ENCODE peak calls at places on chromosome 10, in eight cellular contexts. K is breast epithelium; J is heart left ventricle; P is kidney epithelial cell; A is astrocyte of the cerebellum; I is GM23338; S is H7; Z is CD8-positive, alpha-beta memory T cell. V is an unnamed sample.

GRCh38 chr10:124461642-124462347 is at the start of gene LHPP:
- DNase-seq in J (peak), S (peak), A (peak), Z (peak), I (peak), K (peak), P (peak), V (no peak)

GRCh38 chr10:5861269-5862031 is 28.2 kb downstream of the ANKRD16 start:
- DNase-seq in K (no peak), Z (no peak), P (no peak), I (no peak), J (no peak), S (no peak), A (peak), V (peak)

GRCh38 chr10:61900829-61901783 is at the start of gene ARID5B:
- DNase-seq in A (no peak), J (peak), S (peak), P (no peak), K (no peak), Z (peak), I (peak), V (no peak)

GRCh38 chr10:88491314-88491713 is 91.8 kb downstream of the RNLS start:
- DNase-seq in J (no peak), K (no peak), A (no peak), S (no peak), P (no peak), I (no peak), Z (no peak), V (no peak)

GRCh38 chr10:137031-137430 is 1.8 kb downstream of the ZMYND11 start:
- DNase-seq in J (no peak), A (no peak), K (no peak), S (peak), P (no peak), I (peak), Z (peak), V (no peak)

GRCh38 chr10:16816830-16817124 is 447 bp downstream of the RSU1 start:
- DNase-seq in Z (no peak), J (no peak), K (no peak), S (peak), A (no peak), P (no peak), I (no peak), V (no peak)

GRCh38 chr10:53536322-53536721 is 763.7 kb upstream of the MBL2 start:
- DNase-seq in K (no peak), J (no peak), I (no peak), A (no peak), P (no peak), Z (no peak), S (no peak), V (no peak)

GRCh38 chr10:127462643-127463295 is 86.3 kb upstream of the NPS start:
- DNase-seq in S (no peak), Z (no peak), J (no peak), K (no peak), A (no peak), P (no peak), I (no peak), V (no peak)

GRCh38 chr10:73910401-73910763 is 550 bp upstream of the PLAU start:
- DNase-seq in A (no peak), J (no peak), Z (no peak), K (no peak), P (no peak), I (no peak), S (peak), V (no peak)

GRCh38 chr10:118873080-118873737 is 118.4 kb upstream of the CACUL1 start:
- DNase-seq in J (no peak), P (peak), A (peak), S (no peak), I (no peak), Z (no peak), K (no peak), V (no peak)

GRCh38 chr10:97025613-97026242 is 160.0 kb downstream of the SLIT1 start:
- DNase-seq in A (no peak), Z (peak), P (no peak), J (peak), I (peak), K (no peak), S (peak), V (no peak)

GRCh38 chr10:20991526-20991925 is 94.4 kb upstream of the NEBL start:
- DNase-seq in K (no peak), J (no peak), P (no peak), Z (no peak), A (no peak), I (no peak), S (no peak), V (no peak)

DNA sequence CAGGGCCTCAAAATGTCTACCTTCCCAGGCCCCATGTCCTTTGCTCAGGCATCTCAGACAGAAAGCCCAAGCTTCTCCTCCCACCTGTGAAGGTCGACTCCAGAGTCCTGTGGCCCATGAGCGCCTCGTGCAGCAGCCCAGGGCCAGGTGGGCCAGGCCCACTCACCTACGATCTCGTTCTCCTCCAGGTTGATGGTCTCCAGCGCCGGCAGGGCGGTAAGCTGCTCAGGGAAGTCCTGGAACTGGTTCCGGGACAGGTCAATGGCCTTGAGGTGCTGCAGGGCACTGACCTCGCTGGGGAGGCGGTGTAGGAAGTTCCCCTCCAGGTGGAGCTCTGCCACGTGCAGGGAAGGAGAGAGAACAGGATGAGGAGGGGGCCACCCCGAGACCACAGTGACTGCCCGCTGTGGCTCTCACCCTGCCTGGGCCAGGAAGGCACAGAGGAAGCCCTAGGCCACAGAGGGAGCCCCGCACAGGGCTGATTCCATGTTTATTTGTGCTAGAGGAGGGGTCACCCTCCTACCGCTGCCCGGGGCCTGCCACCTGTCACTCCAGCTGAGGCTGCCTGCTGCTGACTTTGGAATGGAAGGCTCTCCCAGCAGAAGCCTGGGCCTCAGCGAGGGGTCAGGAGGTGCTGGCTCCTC is 40.0 kb upstream of the NPFFR1 start:
- DNase-seq in J (no peak), P (no peak), Z (no peak), A (no peak), K (peak), I (peak), S (peak), V (no peak)
- H3K4me3 ChIP-seq in J (no peak), P (no peak), Z (no peak), A (no peak), K (no peak), I (no peak), S (no peak), V (no peak)

GRCh38 chr10:111289467-111289866 is 212.6 kb downstream of the ADRA2A start:
- DNase-seq in A (no peak), K (no peak), I (no peak), Z (no peak), J (no peak), P (no peak), S (no peak), V (no peak)
- H3K4me3 ChIP-seq in A (no peak), K (no peak), I (no peak), Z (no peak), J (no peak), P (no peak), S (no peak), V (no peak)

DNA sequence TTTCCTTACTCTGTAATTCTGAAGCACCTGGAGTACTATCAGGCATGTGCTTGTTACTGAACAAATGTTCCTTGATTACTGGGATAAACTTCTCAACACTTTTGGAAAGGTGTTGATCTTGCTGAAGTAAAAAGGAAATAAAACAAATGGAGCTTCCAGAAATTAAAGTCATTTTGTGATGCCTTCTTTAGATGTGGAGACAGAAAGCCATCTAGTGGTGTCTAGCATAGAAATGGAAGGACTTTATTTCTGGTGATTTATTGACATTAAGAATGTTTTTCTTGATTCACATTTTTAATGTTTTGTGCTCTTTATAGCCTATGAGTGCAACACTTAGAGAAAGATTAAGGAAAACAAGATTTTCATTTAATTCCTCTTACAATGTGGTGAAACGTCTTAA is 1.4 kb downstream of the SFR1 start:
- DNase-seq in S (no peak), P (no peak), A (no peak), J (no peak), Z (no peak), I (no peak), K (no peak), V (no peak)
- H3K4me3 ChIP-seq in S (no peak), P (no peak), A (no peak), J (no peak), Z (no peak), I (peak), K (no peak), V (no peak)

GRCh38 chr10:28681345-28681763 is 4.0 kb downstream of the BAMBI start:
- DNase-seq in S (no peak), J (peak), I (no peak), Z (no peak), P (no peak), K (peak), A (no peak), V (no peak)

GRCh38 chr10:28677889-28678686 is 767 bp downstream of the BAMBI start:
- DNase-seq in S (peak), K (no peak), A (no peak), Z (peak), I (peak), P (no peak), J (peak), V (no peak)

GRCh38 chr10:28681928-28682750 is 4.8 kb downstream of the BAMBI start:
- DNase-seq in Z (no peak), S (no peak), A (no peak), J (no peak), K (no peak), P (no peak), I (no peak), V (no peak)

GRCh38 chr10:28678687-28679457 is 1.6 kb downstream of the BAMBI start:
- DNase-seq in P (no peak), I (no peak), S (no peak), Z (no peak), K (no peak), J (no peak), A (no peak), V (no peak)

DNA sequence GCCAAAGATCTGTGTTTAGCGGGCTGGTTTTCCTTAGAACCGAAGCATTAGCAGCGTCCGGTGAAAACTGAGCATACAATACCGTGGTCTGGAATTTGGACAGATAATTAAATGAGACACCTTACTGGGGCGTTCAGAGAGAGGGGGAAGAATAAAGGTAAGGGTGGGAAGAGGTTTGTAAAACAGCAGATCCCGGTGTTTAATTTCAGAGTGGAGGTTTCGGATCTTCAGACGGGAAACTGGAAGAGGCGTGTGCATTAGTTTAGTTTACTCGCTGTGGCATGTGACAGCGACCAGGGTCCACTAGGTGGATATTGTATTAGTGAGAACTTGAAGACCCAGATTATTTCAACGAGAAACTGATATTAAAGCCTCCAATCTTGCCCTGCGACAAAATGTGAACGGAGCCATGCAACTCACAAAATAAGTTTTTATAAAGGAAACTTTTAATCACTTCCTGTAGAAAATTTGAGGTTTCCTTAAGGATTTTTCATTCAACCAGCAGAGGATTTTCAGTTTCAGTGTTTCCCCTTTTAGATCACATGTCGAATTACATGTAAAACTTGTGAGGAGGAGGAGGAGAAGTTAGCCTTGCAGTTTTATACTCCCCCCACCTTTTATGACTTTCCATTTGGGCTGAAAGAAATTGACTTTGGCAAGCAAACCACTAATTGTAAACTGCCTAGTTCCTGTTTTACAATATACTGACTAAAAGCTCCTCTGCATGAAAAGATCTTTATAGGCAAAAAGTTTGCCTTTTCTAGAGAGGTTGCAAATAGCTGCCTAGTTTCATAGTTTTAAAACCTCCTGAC is 2.8 kb downstream of the BAMBI start:
- DNase-seq in P (no peak), A (no peak), K (no peak), J (no peak), I (no peak), S (no peak), Z (no peak), V (no peak)
- H3K4me3 ChIP-seq in P (peak), A (peak), K (peak), J (peak), I (peak), S (peak), Z (no peak), V (peak)

DNA sequence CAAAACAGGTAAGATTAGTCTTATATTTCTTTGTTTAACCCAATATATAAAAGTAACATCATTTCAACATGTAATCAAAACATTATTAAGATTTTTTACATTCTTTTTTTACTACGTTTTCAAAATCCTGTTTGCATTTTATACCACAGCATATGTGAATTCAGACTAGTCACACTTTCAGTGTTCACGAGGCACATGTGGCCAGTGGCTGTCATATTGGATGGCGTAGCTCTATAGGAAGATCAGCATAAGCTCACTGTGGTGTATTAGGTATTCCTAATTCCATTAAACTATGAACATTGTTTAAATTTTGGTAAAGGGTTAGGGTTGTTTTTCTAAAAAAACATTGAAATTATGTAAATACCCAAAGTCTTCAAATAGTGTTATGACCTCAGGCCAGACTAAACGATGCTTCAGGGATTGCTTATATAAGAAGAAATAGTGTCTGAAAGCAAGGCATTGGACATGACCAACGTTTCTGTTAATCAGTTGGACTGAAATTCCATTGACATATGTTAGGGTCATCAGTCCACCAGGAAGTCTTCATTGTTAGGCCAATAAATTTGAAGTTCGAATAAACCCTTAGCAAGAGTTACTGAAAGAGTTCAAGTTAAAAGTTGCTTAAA is 97.0 kb downstream of the BICC1 start:
- DNase-seq in P (no peak), J (no peak), K (no peak), S (no peak), I (no peak), Z (no peak), A (no peak), V (no peak)
- H3K4me3 ChIP-seq in P (no peak), J (no peak), K (no peak), S (no peak), I (no peak), Z (no peak), A (no peak), V (no peak)

GRCh38 chr10:44309939-44310761 is 74.7 kb downstream of the CXCL12 start:
- DNase-seq in K (no peak), Z (peak), J (no peak), S (peak), A (no peak), P (no peak), I (no peak), V (no peak)
- H3K4me3 ChIP-seq in K (peak), Z (no peak), J (peak), S (peak), A (no peak), P (no peak), I (peak), V (no peak)